ENCODE peak calls at places on chromosomes 12 and 14, in six cellular contexts. One of them, this sample, is unnamed.

GRCh38 chr14:92316937-92317336 is 6.0 kb upstream of the SLC24A4 start:
- DNase-seq in fibroblast of lung: no peak
- DNase-seq in IMR-90: no peak
- DNase-seq in astrocyte: no peak
- DNase-seq in GM23338: peak
- DNase-seq in hepatocyte: no peak
- DNase-seq in this sample: peak

GRCh38 chr12:132160016-132160415 is 15.8 kb downstream of the NOC4L start:
- DNase-seq in astrocyte: no peak
- DNase-seq in fibroblast of lung: no peak
- DNase-seq in hepatocyte: no peak
- DNase-seq in IMR-90: no peak
- DNase-seq in GM23338: no peak
- DNase-seq in this sample: no peak

GRCh38 chr12:30110970-30111586 is 327.3 kb upstream of the TMTC1 start:
- DNase-seq in IMR-90: peak
- DNase-seq in GM23338: no peak
- DNase-seq in fibroblast of lung: peak
- DNase-seq in hepatocyte: no peak
- DNase-seq in astrocyte: peak
- DNase-seq in this sample: peak

GRCh38 chr12:20490213-20490612 is 121.9 kb downstream of the PDE3A start:
- DNase-seq in fibroblast of lung: no peak
- DNase-seq in hepatocyte: no peak
- DNase-seq in astrocyte: no peak
- DNase-seq in IMR-90: peak
- DNase-seq in GM23338: no peak
- DNase-seq in this sample: no peak

GRCh38 chr12:71439613-71440392 is at the start of gene LGR5:
- DNase-seq in fibroblast of lung: peak
- DNase-seq in GM23338: peak
- DNase-seq in IMR-90: peak
- DNase-seq in hepatocyte: peak
- DNase-seq in astrocyte: peak
- DNase-seq in this sample: peak

GRCh38 chr14:76776306-76777251 is 15.3 kb downstream of the VASH1 start:
- DNase-seq in IMR-90: no peak
- DNase-seq in hepatocyte: no peak
- DNase-seq in fibroblast of lung: no peak
- DNase-seq in astrocyte: no peak
- DNase-seq in GM23338: no peak
- DNase-seq in this sample: no peak

GRCh38 chr12:19110541-19110940 is 19.0 kb upstream of the PLEKHA5 start:
- DNase-seq in hepatocyte: no peak
- DNase-seq in fibroblast of lung: no peak
- DNase-seq in GM23338: no peak
- DNase-seq in IMR-90: peak
- DNase-seq in astrocyte: peak
- DNase-seq in this sample: no peak

GRCh38 chr12:66514581-66514980 is 164.3 kb downstream of the GRIP1 start:
- DNase-seq in hepatocyte: no peak
- DNase-seq in IMR-90: no peak
- DNase-seq in fibroblast of lung: no peak
- DNase-seq in astrocyte: peak
- DNase-seq in GM23338: no peak
- DNase-seq in this sample: peak

GRCh38 chr14:89720741-89721315 is 233.7 kb downstream of the EFCAB11 start:
- DNase-seq in IMR-90: no peak
- DNase-seq in fibroblast of lung: no peak
- DNase-seq in astrocyte: no peak
- DNase-seq in GM23338: peak
- DNase-seq in hepatocyte: no peak
- DNase-seq in this sample: no peak

GRCh38 chr12:22610148-22610547 is 14.8 kb upstream of the ETNK1 start:
- DNase-seq in IMR-90: no peak
- DNase-seq in GM23338: no peak
- DNase-seq in fibroblast of lung: no peak
- DNase-seq in hepatocyte: no peak
- DNase-seq in astrocyte: no peak
- DNase-seq in this sample: no peak

GRCh38 chr12:30329281-30329680 is 366.4 kb downstream of the IPO8 start:
- DNase-seq in hepatocyte: no peak
- DNase-seq in astrocyte: peak
- DNase-seq in fibroblast of lung: peak
- DNase-seq in GM23338: no peak
- DNase-seq in IMR-90: no peak
- DNase-seq in this sample: peak

GRCh38 chr14:51545396-51545795 is 106.3 kb upstream of the FRMD6 start:
- DNase-seq in hepatocyte: no peak
- DNase-seq in GM23338: no peak
- DNase-seq in astrocyte: peak
- DNase-seq in IMR-90: no peak
- DNase-seq in fibroblast of lung: no peak
- DNase-seq in this sample: peak

GRCh38 chr12:25135531-25136154 is 59.3 kb downstream of the DNAI7 start:
- DNase-seq in astrocyte: no peak
- DNase-seq in hepatocyte: no peak
- DNase-seq in fibroblast of lung: no peak
- DNase-seq in IMR-90: no peak
- DNase-seq in GM23338: peak
- DNase-seq in this sample: peak

GRCh38 chr12:123976227-123976826 is 3.3 kb downstream of the ZNF664 start:
- DNase-seq in fibroblast of lung: no peak
- DNase-seq in astrocyte: no peak
- DNase-seq in hepatocyte: no peak
- DNase-seq in GM23338: no peak
- DNase-seq in IMR-90: no peak
- DNase-seq in this sample: no peak

GRCh38 chr12:69851976-69852375 is 26.9 kb downstream of the MYRFL start:
- DNase-seq in fibroblast of lung: peak
- DNase-seq in GM23338: no peak
- DNase-seq in hepatocyte: no peak
- DNase-seq in astrocyte: peak
- DNase-seq in IMR-90: no peak
- DNase-seq in this sample: peak

GRCh38 chr12:117821480-117822175 is 147.2 kb downstream of the KSR2 start:
- DNase-seq in GM23338: no peak
- DNase-seq in astrocyte: no peak
- DNase-seq in hepatocyte: no peak
- DNase-seq in IMR-90: no peak
- DNase-seq in fibroblast of lung: no peak
- DNase-seq in this sample: no peak

GRCh38 chr12:95836185-95836609 is 22.6 kb upstream of the SNRPF start:
- DNase-seq in astrocyte: peak
- DNase-seq in GM23338: no peak
- DNase-seq in IMR-90: peak
- DNase-seq in fibroblast of lung: peak
- DNase-seq in hepatocyte: no peak
- DNase-seq in this sample: peak

GRCh38 chr14:90023176-90023896 is 38.5 kb upstream of the KCNK13 start:
- DNase-seq in GM23338: no peak
- DNase-seq in IMR-90: peak
- DNase-seq in hepatocyte: no peak
- DNase-seq in fibroblast of lung: no peak
- DNase-seq in astrocyte: peak
- DNase-seq in this sample: peak

GRCh38 chr12:28699029-28699428 is 450.0 kb upstream of the FAR2 start:
- DNase-seq in astrocyte: no peak
- DNase-seq in IMR-90: no peak
- DNase-seq in GM23338: no peak
- DNase-seq in hepatocyte: no peak
- DNase-seq in fibroblast of lung: no peak
- DNase-seq in this sample: no peak

GRCh38 chr12:5556033-5556614 is 124.2 kb downstream of the NTF3 start:
- DNase-seq in IMR-90: no peak
- DNase-seq in GM23338: peak
- DNase-seq in astrocyte: no peak
- DNase-seq in fibroblast of lung: no peak
- DNase-seq in hepatocyte: no peak
- DNase-seq in this sample: no peak

GRCh38 chr12:71270057-71270456 is 112.3 kb upstream of the TSPAN8 start:
- DNase-seq in GM23338: no peak
- DNase-seq in fibroblast of lung: no peak
- DNase-seq in IMR-90: no peak
- DNase-seq in astrocyte: no peak
- DNase-seq in hepatocyte: no peak
- DNase-seq in this sample: no peak

GRCh38 chr12:54338682-54339296 is 13.9 kb downstream of the COPZ1 start:
- DNase-seq in astrocyte: peak
- DNase-seq in hepatocyte: no peak
- DNase-seq in GM23338: no peak
- DNase-seq in IMR-90: peak
- DNase-seq in fibroblast of lung: peak
- DNase-seq in this sample: no peak
- H2AFZ ChIP-seq in astrocyte: no peak
- H2AFZ ChIP-seq in hepatocyte: no peak
- H2AFZ ChIP-seq in GM23338: no peak
- H2AFZ ChIP-seq in IMR-90: no peak
- H2AFZ ChIP-seq in fibroblast of lung: no peak
- H2AFZ ChIP-seq in this sample: no peak

DNA sequence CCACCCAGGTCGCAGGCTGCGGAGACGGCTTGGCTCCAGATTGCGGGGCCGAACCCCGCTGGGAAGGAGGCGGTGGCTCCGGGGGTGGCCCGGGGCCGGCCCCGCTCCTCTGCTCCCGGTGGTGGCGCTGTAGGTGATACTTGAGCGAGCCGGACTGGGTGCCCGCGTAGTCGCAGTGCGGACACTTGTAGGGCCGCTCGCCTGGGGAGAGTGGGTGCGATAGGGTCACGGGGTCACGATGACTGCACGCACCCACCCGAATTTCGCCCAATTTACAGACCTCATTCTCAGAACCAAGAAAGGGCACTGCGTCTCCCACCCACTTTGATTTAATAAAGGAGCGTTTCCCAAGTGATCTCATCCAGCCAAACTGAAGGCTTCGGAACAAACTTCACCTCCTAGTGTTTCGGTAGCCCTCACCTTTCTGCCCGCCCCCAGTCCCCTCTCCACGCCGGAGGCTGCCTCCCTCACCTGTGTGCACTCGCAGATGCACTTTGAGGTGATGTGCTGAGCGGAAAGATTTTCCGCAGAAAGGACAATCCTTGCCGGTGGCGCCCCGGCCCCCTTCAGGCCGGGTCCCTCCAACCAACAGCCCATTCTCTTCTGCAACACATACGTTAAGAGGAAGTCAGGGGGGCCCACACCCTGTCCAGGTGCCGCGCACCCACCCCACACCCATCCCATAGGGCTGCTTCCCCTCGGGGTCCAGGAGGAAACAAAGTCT is 7.4 kb downstream of the ZNF219 start:
- DNase-seq in hepatocyte: no peak
- DNase-seq in GM23338: no peak
- DNase-seq in astrocyte: no peak
- DNase-seq in IMR-90: no peak
- DNase-seq in fibroblast of lung: no peak
- DNase-seq in this sample: no peak
- TF ChIP-seq CTCF in hepatocyte: no peak
- TF ChIP-seq CTCF in GM23338: peak
- TF ChIP-seq CTCF in astrocyte: no peak
- TF ChIP-seq CTCF in IMR-90: no peak
- TF ChIP-seq CTCF in fibroblast of lung: no peak
- TF ChIP-seq CTCF in this sample: no peak

GRCh38 chr12:68559246-68559645 is 51.5 kb upstream of the RAP1B start:
- DNase-seq in astrocyte: peak
- DNase-seq in hepatocyte: no peak
- DNase-seq in GM23338: no peak
- DNase-seq in IMR-90: peak
- DNase-seq in fibroblast of lung: no peak
- DNase-seq in this sample: peak

GRCh38 chr12:68560823-68561422 is 49.8 kb upstream of the RAP1B start:
- DNase-seq in hepatocyte: no peak
- DNase-seq in IMR-90: peak
- DNase-seq in astrocyte: no peak
- DNase-seq in fibroblast of lung: peak
- DNase-seq in GM23338: no peak
- DNase-seq in this sample: no peak

GRCh38 chr12:68561830-68562229 is 48.9 kb upstream of the RAP1B start:
- DNase-seq in IMR-90: no peak
- DNase-seq in GM23338: no peak
- DNase-seq in fibroblast of lung: no peak
- DNase-seq in hepatocyte: no peak
- DNase-seq in astrocyte: no peak
- DNase-seq in this sample: no peak

GRCh38 chr12:68557011-68557715 is 53.5 kb upstream of the RAP1B start:
- DNase-seq in GM23338: no peak
- DNase-seq in hepatocyte: no peak
- DNase-seq in IMR-90: peak
- DNase-seq in fibroblast of lung: peak
- DNase-seq in astrocyte: peak
- DNase-seq in this sample: peak

DNA sequence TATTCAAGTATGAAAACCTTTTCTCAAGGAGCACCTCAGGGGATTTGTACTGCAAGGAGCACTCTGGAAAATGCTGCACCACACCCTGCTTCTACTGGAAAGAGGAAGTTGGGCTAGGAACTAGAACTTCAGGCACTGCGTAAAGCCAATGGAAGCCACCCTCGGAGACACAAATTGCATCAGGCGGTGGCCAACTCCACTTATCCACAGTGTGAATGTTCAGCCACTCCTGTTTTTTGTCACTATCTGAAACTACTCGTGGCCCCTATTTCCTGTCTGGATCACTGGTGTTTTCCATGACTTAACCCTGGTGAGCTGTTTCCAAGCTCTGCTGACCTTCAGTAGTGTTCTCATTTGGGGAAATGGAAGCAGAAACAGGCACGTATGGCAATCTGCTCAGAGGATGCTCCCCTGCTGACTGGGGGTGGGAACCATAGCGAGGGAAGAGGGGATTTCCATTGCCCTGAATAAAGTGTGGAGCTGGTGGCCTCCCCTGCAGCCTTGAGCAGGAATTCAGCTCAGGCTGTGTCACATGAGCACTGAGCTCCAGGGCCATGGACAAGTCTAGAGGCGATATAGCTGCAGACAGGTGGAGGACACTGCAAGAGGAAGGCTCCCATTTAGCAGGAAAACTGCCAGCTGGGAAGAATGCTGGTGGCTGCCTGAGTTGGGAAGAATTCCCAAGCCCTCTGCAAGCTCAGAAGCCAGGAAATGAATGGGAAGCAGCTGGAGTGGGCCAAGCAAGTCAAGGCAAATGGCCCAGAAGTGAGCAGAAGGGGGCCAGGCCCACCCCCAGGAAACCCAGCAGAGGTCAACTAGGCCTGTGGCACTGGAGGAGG is 50.5 kb upstream of the RAP1B start:
- DNase-seq in hepatocyte: no peak
- DNase-seq in IMR-90: peak
- DNase-seq in fibroblast of lung: no peak
- DNase-seq in GM23338: peak
- DNase-seq in astrocyte: peak
- DNase-seq in this sample: no peak
- H3K4me2 ChIP-seq in hepatocyte: no peak
- H3K4me2 ChIP-seq in IMR-90: no peak
- H3K4me2 ChIP-seq in fibroblast of lung: peak
- H3K4me2 ChIP-seq in GM23338: no peak
- H3K4me2 ChIP-seq in astrocyte: no peak
- H3K4me2 ChIP-seq in this sample: no peak

DNA sequence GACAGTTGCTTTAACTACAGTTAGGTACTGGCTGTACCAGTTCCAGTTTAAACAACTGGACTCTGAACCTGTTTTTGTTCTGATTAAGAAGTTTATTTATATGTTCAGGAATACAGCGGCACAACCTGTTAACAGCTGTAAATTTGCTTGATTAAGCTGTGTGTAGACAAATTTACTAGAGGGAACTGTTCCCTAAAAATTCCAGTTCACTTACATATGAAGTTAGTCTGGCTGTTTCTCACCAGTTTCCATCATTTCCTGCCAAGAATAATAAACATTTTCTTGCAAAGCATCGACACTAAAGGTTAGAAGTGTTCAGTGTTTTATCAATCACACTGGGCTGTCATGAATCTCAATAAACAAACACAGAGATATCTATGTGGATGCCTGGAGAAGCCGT is 192.1 kb downstream of the RAD51B start:
- DNase-seq in fibroblast of lung: peak
- DNase-seq in GM23338: no peak
- DNase-seq in IMR-90: peak
- DNase-seq in hepatocyte: no peak
- DNase-seq in astrocyte: peak
- DNase-seq in this sample: no peak
- H2AFZ ChIP-seq in fibroblast of lung: no peak
- H2AFZ ChIP-seq in GM23338: no peak
- H2AFZ ChIP-seq in IMR-90: no peak
- H2AFZ ChIP-seq in hepatocyte: peak
- H2AFZ ChIP-seq in astrocyte: no peak
- H2AFZ ChIP-seq in this sample: no peak